ENCODE peak calls at places on chromosomes 7 and 10, in five cellular contexts. P is H1, X is B cell, B is AG10803, H is ovary. Y is an unnamed sample.

GRCh38 chr7:46853451-46853850 is 728.5 kb downstream of the TNS3 start:
- DNase-seq in P (no peak), X (no peak), B (peak), H (no peak), Y (no peak)

GRCh38 chr7:1478480-1478879 is 19.2 kb upstream of the MICALL2 start:
- DNase-seq in P (no peak), X (no peak), B (no peak), H (no peak), Y (no peak)

GRCh38 chr7:35993113-35993512 is 159.9 kb upstream of the EEPD1 start:
- DNase-seq in P (no peak), X (no peak), B (no peak), H (no peak), Y (no peak)

GRCh38 chr10:111323567-111323966 is 246.7 kb downstream of the ADRA2A start:
- DNase-seq in P (no peak), X (no peak), B (peak), H (no peak), Y (no peak)

GRCh38 chr10:116984202-116984993 is 20.6 kb downstream of the SHTN1 start:
- DNase-seq in P (no peak), X (no peak), B (no peak), H (no peak), Y (no peak)

GRCh38 chr10:29735628-29736324 is 101.0 kb upstream of the SVIL start:
- DNase-seq in P (peak), X (peak), B (peak), H (peak), Y (peak)

GRCh38 chr7:157662110-157662791 is 325.4 kb downstream of the DNAJB6 start:
- DNase-seq in P (no peak), X (no peak), B (no peak), H (no peak), Y (no peak)

GRCh38 chr10:24556746-24557742 is 166.6 kb downstream of the ARHGAP21 start:
- DNase-seq in P (no peak), X (no peak), B (peak), H (peak), Y (peak)

GRCh38 chr10:132532784-132533560 is 4.6 kb upstream of the INPP5A start:
- DNase-seq in P (no peak), X (no peak), B (peak), H (peak), Y (no peak)

GRCh38 chr7:57404343-57404966 is 45.5 kb upstream of the ZNF716 start:
- DNase-seq in P (no peak), X (no peak), B (no peak), H (no peak), Y (no peak)

GRCh38 chr10:115167716-115168115 is 74.6 kb downstream of the ATRNL1 start:
- DNase-seq in P (no peak), X (no peak), B (no peak), H (no peak), Y (no peak)

GRCh38 chr10:115173915-115174443 is 80.8 kb downstream of the ATRNL1 start:
- DNase-seq in P (no peak), X (no peak), B (no peak), H (no peak), Y (no peak)

DNA sequence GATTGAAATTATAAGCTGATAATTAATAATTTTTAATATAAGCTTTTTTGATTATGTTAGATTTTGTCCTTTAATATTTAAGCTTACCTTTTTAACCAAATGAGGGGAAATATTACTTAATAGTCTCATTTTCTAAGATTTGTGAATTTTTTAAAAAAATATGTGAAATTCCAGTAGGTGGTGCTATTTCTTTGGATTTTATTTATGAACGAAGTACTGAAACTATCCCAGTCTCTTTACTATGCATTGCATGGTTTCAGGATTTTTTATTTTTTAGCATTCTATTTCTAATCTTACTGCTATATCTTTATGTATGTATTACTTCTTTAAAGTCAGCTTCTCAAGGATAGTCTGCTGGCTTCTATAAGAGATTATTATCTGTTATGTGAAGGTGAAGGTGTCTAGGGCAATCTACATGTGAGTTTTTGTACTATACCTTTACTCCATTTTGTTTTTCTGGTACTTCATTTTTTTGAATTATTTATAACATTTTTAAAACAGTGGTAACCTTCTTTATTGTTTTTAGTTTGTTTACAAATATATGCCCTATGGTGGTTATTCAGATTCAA is 78.3 kb downstream of the ATRNL1 start:
- DNase-seq in P (no peak), X (no peak), B (peak), H (no peak), Y (no peak)
- TF ChIP-seq CTCF in P (no peak), X (peak), B (peak), H (no peak), Y (peak)

DNA sequence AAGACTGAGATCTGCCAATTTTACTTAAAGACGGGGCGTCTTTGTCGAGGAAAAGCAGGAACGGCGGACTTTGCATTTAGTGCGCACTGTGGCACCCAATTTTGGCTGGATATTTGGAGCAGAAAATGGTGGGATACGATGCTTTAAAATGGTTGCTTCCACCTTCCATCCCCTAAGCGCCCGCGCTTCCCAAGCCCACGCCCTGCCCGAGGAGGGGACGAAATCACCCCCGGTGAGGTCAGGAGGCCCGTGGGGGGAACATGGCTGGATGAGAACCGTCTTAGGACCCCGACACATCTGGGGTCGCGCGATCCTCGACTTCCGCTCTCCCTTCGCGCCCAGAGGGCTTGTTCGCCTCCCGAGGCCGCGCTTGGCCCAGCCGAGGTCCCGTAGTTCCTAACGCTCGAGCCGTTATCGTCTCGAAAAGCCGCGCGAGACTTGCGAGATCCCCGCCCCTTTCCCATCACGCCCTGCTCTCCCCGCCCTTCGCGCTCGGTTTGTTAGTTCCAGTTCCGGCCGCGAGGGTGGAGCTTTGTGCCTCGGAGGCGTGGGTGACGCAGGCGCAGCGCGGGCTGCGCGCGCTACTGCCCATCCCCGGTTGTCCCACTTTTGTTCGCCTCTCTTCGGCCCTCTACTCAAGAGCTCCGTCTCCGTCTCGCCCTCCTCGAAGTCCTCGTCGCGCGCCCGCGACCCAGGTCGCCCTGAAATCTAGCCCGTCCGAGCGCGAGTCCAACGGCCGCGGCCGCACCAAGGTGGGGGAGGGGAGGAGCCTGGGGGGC is at the start of gene SRRT:
- DNase-seq in P (peak), X (peak), B (peak), H (peak), Y (peak)
- TF ChIP-seq CTCF in P (no peak), X (no peak), B (peak), H (peak), Y (no peak)

GRCh38 chr7:67947651-67948050 is 951.0 kb downstream of the TYW1 start:
- DNase-seq in P (no peak), X (no peak), B (peak), H (no peak), Y (no peak)
- TF ChIP-seq CTCF in P (no peak), X (no peak), B (no peak), H (no peak), Y (no peak)

DNA sequence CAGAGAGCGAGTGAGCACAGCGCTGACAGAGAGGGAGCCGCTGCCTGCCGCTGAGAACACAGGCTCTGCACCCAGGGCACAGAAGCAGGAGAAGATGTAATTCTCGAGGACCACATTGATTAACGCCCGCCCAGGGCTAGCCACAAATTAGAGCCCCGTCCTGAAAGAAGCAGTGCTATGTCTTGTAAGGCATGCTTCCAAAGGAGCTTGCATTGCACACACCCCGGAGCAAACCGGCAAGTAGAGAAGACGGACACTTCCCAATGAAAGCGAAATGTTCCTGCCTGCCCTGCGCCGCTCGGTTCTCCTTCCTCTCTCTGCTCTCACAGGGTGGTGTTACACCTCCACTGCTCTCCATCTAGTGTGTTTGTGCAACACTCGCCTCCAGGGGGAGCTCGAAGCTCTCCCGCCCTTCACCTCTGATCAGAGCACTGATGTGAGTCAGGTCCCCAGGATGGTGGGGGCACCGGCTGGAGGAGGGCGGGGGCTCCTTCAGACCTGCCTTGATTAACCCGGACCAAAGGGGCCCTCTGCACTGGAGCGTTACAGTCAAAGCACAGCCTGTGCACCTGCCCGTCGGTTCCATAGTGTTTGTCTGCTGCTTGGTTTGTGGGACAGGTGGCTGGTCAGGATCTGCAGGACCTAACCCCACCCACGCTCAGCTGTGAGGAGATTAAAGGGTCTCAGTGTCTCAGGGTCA is 316.5 kb downstream of the ADARB2 start:
- DNase-seq in P (peak), X (peak), B (no peak), H (no peak), Y (peak)
- TF ChIP-seq CTCF in P (peak), X (peak), B (no peak), H (no peak), Y (peak)

GRCh38 chr7:28133872-28134271 is 46.7 kb downstream of the JAZF1 start:
- DNase-seq in P (no peak), X (no peak), B (no peak), H (no peak), Y (no peak)
- TF ChIP-seq CTCF in P (no peak), X (no peak), B (no peak), H (no peak), Y (no peak)

GRCh38 chr7:101943306-101943705 is 125.9 kb downstream of the CUX1 start:
- DNase-seq in P (no peak), X (no peak), B (no peak), H (no peak), Y (no peak)

GRCh38 chr7:101940151-101940550 is 122.7 kb downstream of the CUX1 start:
- DNase-seq in P (no peak), X (no peak), B (no peak), H (no peak), Y (no peak)

GRCh38 chr7:101942603-101943210 is 125.3 kb downstream of the CUX1 start:
- DNase-seq in P (no peak), X (no peak), B (no peak), H (no peak), Y (no peak)

GRCh38 chr7:101940830-101941229 is 123.4 kb downstream of the CUX1 start:
- DNase-seq in P (peak), X (no peak), B (no peak), H (peak), Y (no peak)

DNA sequence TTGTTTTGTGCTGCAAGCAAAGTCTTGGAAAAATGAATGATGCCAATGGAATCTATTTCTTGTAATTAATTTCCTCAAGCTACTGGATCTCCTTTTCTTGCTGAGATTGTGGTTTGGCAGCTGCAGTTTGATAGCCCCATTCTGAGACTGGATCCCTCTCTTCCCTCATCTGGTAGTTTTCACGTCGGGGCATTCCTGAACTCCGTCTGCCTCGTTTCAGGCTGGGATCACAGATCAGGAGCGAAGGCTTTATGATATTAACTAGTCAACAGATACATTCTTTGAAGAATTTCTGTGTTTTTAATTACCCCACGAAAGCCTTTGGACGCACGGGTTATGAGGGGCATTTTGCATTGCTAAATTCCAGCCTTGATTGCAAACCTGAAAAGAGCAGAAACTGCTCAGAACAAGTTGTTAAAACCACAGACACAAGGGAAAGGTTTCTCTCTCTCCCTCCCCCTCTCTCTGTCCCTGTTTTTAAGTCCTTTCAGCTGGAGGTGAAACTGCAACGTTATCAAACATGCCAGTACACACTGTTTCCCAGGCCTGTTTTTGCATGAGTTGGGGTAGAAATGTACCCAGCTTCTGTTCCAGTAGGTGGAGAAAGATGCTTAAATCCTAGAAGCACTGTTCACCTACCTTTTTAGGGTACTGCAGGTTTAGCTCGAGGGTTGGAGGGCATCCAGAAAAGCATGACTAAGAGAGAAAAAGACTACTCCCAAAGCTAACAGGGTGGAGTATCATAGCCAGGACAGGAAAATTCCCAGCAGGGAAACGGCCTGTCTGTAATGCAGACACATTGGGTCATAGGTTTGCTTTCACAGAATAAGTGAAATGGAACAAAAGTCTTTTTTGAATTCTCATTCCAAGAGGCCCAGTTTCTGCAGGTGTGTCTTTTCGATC is 124.3 kb downstream of the CUX1 start:
- DNase-seq in P (no peak), X (no peak), B (peak), H (peak), Y (no peak)
- TF ChIP-seq CTCF in P (no peak), X (no peak), B (no peak), H (no peak), Y (no peak)

DNA sequence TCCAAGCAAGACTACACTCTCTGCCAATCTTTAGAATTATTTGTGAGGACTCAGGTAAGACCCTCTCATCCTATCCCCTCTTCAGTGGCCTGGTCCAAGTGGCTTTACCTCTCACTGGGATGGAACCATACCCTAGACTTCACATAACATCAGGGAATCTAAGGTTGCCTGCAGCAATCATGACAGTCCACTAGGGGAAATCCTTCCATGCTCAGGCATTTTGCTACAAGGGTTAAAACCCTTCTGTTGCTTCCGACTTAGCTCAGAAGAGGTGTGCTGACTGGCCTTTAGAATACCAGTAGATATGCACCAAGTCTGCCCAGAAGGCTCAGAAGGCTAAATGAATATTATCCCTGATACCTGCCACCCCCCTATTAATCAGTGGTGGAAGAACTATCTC is 24.9 kb upstream of the NPS start:
- DNase-seq in P (no peak), X (no peak), B (no peak), H (no peak), Y (no peak)
- TF ChIP-seq CTCF in P (no peak), X (no peak), B (peak), H (no peak), Y (no peak)

GRCh38 chr10:119030421-119031250 is 1.1 kb downstream of the NANOS1 start:
- DNase-seq in P (peak), X (peak), B (peak), H (no peak), Y (peak)
- TF ChIP-seq CTCF in P (no peak), X (peak), B (no peak), H (no peak), Y (no peak)

GRCh38 chr10:71823356-71823755 is 27.7 kb downstream of the PSAP start:
- DNase-seq in P (no peak), X (no peak), B (no peak), H (no peak), Y (no peak)

GRCh38 chr10:71828702-71829101 is 22.3 kb downstream of the PSAP start:
- DNase-seq in P (no peak), X (no peak), B (no peak), H (no peak), Y (no peak)

GRCh38 chr10:71821909-71822763 is 28.9 kb downstream of the PSAP start:
- DNase-seq in P (no peak), X (no peak), B (peak), H (no peak), Y (peak)

GRCh38 chr10:71827828-71828227 is 23.2 kb downstream of the PSAP start:
- DNase-seq in P (no peak), X (no peak), B (no peak), H (no peak), Y (no peak)

DNA sequence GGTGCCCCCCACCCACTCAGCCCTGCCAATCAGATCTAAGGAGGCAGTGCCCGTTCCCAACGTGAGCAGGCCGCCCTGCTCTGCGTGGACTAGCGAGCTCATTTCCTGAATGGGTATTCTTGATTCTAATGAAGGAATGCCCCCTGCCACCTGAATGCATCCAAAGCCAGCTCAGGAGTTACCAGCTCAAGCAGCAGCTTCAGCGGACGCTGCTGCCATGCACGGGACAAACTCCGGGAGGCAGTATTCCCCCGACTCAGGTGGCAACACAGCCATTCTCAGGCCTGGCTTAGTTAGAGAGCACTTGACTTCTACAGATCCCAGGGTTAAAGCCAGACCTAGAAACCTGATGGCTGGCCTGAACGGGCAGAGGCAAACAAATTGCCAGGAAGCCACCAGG is 25.8 kb downstream of the PSAP start:
- DNase-seq in P (no peak), X (no peak), B (no peak), H (no peak), Y (no peak)
- TF ChIP-seq CTCF in P (peak), X (no peak), B (no peak), H (no peak), Y (no peak)

GRCh38 chr10:48470893-48471805 is 133.7 kb downstream of the ARHGAP22 start:
- DNase-seq in P (peak), X (no peak), B (peak), H (no peak), Y (no peak)
- TF ChIP-seq CTCF in P (peak), X (no peak), B (no peak), H (no peak), Y (no peak)

Y was measured in activated CD8-positive, alpha-beta T cell treated with anti-CD3 and anti-CD28 coated beads for 36 hours.